ENCODE peak calls at places on chromosomes 12 and 14, in four cellular contexts. A is GM12878, M is HepG2, U is K562. V is an unnamed sample.

GRCh38 chr12:54680374-54680773 is 32.2 kb upstream of the DCD start:
- DNase-seq in A (no peak), M (peak), U (peak), V (peak)

GRCh38 chr12:88993655-88994054 is 358.6 kb downstream of the DUSP6 start:
- DNase-seq in U (no peak), M (peak), A (no peak), V (no peak)

GRCh38 chr14:74358176-74358829 is 10.0 kb downstream of the VRTN start:
- DNase-seq in A (no peak), M (no peak), U (no peak), V (no peak)

GRCh38 chr12:47585507-47585906 is 120.3 kb downstream of the RPAP3 start:
- DNase-seq in U (no peak), A (no peak), M (no peak), V (no peak)

GRCh38 chr12:96241484-96242256 is 47.5 kb downstream of the ELK3 start:
- DNase-seq in U (no peak), A (no peak), M (no peak), V (no peak)

GRCh38 chr14:59161571-59162175 is 26.8 kb upstream of the DAAM1 start:
- DNase-seq in A (no peak), U (no peak), M (peak), V (no peak)

GRCh38 chr12:126554599-126554998 is 1489.4 kb downstream of the AACS start:
- DNase-seq in A (no peak), M (no peak), U (no peak), V (no peak)

GRCh38 chr14:24372701-24373416 is 4.9 kb downstream of the NFATC4 start:
- DNase-seq in M (no peak), A (no peak), U (no peak), V (no peak)

GRCh38 chr12:83046019-83046418 is 359.3 kb downstream of the TMTC2 start:
- DNase-seq in U (no peak), M (no peak), A (no peak), V (no peak)

GRCh38 chr12:46266869-46267617 is 1.8 kb downstream of the SLC38A1 start:
- DNase-seq in M (peak), A (no peak), U (no peak), V (peak)

GRCh38 chr12:113424915-113425823 is 3.0 kb downstream of the SDSL start:
- DNase-seq in A (no peak), U (peak), M (peak), V (peak)

GRCh38 chr12:76633415-76633814 is 73.8 kb upstream of the OSBPL8 start:
- DNase-seq in U (peak), M (no peak), A (no peak), V (no peak)

GRCh38 chr14:74950795-74951442 is 4.5 kb downstream of the PGF start:
- DNase-seq in U (no peak), A (no peak), M (peak), V (no peak)

GRCh38 chr14:73460691-73461127 is 2.4 kb upstream of the NUMB start:
- DNase-seq in A (no peak), M (no peak), U (no peak), V (no peak)

GRCh38 chr12:14768823-14769405 is 34.4 kb downstream of the WBP11 start:
- DNase-seq in U (no peak), M (no peak), A (peak), V (peak)

GRCh38 chr12:9869307-9870161 is at the start of gene CLEC2B:
- DNase-seq in U (no peak), M (no peak), A (peak), V (no peak)

GRCh38 chr14:96249016-96249415 is 7.0 kb upstream of the BDKRB1 start:
- DNase-seq in U (no peak), A (no peak), M (no peak), V (no peak)

GRCh38 chr12:132009336-132009859 is 59.7 kb downstream of the EP400 start:
- DNase-seq in A (no peak), M (no peak), U (no peak), V (no peak)

GRCh38 chr12:78928200-78929074 is 63.9 kb downstream of the SYT1 start:
- DNase-seq in M (peak), U (no peak), A (no peak), V (no peak)
- TF ChIP-seq NR2C2 in M (no peak), U (no peak), A (no peak), V (no peak)

DNA sequence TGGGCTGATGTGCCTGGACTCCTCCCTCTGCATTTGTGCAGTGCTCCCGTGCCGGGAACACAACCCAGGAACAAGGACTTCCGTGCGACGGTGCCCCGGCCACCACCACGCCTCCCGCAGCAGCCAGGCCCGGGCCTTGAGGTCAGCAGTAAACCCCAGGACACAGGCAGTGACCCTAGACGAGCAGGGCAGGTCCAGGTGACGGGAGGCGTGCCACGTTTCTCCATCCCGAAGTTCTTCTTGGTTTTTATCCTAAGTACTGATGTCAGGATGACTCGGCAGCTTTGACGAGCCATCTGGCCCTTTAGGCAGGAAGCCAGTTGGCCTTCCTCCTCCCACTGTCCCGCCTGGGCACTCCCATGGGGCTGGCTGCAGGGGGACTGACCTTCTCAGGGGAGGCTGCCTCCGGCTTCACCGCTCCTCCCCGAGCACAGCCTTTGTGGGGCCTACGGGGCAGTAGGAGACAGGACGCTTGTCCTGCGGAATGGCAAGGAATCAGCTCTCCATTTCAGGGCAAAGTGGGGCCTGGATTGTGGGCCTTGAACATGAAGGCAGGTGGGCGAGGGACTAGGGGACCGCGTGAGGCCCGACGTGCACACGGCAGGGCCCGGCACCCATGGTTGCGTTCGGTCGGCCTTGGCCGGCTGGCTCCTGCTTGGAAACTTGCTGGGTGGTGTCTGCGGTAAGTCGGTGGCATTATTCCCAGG is 94.1 kb downstream of the FBXL14 start:
- DNase-seq in U (peak), M (no peak), A (no peak), V (no peak)
- TF ChIP-seq CREM in U (peak), M (no peak), A (no peak), V (no peak)

GRCh38 chr12:78470354-78471195 is 394.0 kb upstream of the SYT1 start:
- DNase-seq in U (no peak), M (peak), A (no peak), V (peak)
- TF ChIP-seq CTCF in U (no peak), M (peak), A (peak), V (peak)

GRCh38 chr14:21267431-21267845 is 1.8 kb downstream of the HNRNPC start:
- DNase-seq in A (no peak), M (no peak), U (no peak), V (no peak)
- TF ChIP-seq NR2C2 in A (no peak), M (peak), U (no peak), V (no peak)

GRCh38 chr14:64444140-64444539 is 21.2 kb upstream of the AKAP5 start:
- DNase-seq in A (no peak), M (no peak), U (no peak), V (no peak)
- TF ChIP-seq CREM in A (no peak), M (no peak), U (no peak), V (no peak)

DNA sequence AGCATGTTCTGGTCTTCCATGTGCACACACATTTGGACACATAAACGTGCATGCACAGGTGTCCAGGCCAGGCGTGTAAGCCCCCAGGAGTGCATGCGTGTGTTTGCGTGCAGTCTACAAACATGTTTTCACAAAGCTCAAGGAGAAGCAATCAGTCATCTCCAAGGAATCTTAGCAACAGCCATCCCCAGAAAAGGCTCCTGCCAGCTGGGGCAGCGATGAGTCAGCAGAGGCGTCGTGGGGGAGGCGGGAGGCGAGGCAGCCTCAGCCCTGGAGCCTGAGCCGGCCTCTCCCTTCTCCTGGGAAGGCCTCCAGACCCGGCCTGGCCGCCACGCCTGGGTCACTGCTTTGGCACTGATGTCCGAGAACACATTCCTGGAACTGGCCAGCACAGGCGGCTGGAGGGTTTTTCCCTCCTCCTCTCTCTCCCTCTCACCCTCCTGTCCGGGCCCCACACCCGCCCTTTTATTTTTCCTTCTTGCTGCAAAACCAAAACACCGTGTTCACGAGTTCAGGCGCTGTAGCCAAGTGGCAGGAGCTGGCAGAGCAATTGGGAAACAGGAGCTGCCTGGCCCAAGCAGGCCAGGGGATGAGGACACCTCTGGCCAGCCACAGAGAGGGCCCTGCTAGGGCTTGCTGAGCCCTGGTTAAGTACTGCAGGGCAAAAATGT is 92.7 kb downstream of the LRRC74A start:
- DNase-seq in M (peak), A (no peak), U (peak), V (peak)
- TF ChIP-seq CTCF in M (no peak), A (no peak), U (peak), V (no peak)

GRCh38 chr12:18103624-18104023 is 13.6 kb upstream of the RERGL start:
- DNase-seq in A (no peak), U (no peak), M (no peak), V (no peak)
- TF ChIP-seq NR2C2 in A (no peak), U (no peak), M (no peak), V (no peak)

DNA sequence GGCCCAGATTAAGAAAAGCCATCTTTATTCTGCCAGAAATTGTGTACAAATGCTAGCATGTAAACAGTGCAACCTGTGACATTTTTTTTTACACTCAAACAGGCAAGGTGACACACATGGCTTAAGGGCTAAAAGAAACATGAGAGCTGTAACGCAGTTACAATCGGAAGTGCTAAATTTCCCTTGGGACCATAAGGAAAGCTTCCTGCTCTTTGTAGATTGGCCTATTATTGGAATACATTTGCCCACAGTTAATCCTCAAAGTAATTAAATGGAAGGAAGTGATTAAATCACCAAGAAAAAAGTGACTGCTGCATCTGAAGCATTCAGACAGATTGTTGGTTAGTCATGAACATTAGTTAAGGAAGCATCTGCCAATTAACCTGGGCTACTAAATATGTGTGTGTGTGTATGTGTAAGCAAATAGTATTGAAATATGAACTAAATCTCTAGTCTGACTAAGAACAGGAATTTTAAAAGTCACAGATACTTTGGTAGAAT is 356.7 kb upstream of the ATP2B1 start:
- DNase-seq in M (no peak), A (no peak), U (no peak), V (no peak)
- TF ChIP-seq CREM in M (no peak), A (no peak), U (no peak), V (no peak)

GRCh38 chr14:106277503-106277902 is 751.1 kb downstream of the TMEM121 start:
- DNase-seq in A (no peak), U (peak), M (peak), V (no peak)
- TF ChIP-seq CTCF in A (peak), U (peak), M (peak), V (no peak)

GRCh38 chr12:12600659-12601058 is 11.0 kb upstream of the CREBL2 start:
- DNase-seq in U (no peak), M (peak), A (no peak), V (no peak)
- TF ChIP-seq NR2C2 in U (no peak), M (no peak), A (no peak), V (no peak)

V was measured in WTC11.